ENCODE peak calls at places on chromosome 6, in six cellular contexts. E is IMR-90, L is neuronal stem cell, O is H9, T is mesendoderm, H is trophoblast cell. C is an unnamed sample.

GRCh38 chr6:385614-386013 is 5.9 kb upstream of the IRF4 start:
- DNase-seq in E (no peak), L (no peak), O (no peak), T (no peak), H (no peak), C (no peak)

GRCh38 chr6:21115111-21115510 is 478.4 kb upstream of the SOX4 start:
- DNase-seq in E (peak), L (no peak), O (no peak), T (no peak), H (no peak), C (no peak)

GRCh38 chr6:163031931-163032330 is 304.2 kb downstream of the PACRG start:
- DNase-seq in E (no peak), L (no peak), O (no peak), T (peak), H (no peak), C (no peak)

GRCh38 chr6:136922680-136922996 is 537 bp downstream of the SLC35D3 start:
- DNase-seq in E (no peak), L (no peak), O (no peak), T (no peak), H (no peak), C (no peak)

GRCh38 chr6:35810831-35811698 is 5.9 kb downstream of the LHFPL5 start:
- DNase-seq in E (peak), L (no peak), O (no peak), T (no peak), H (no peak), C (peak)

GRCh38 chr6:125995972-125996580 is 9.7 kb downstream of the TRMT11 start:
- DNase-seq in E (peak), L (peak), O (peak), T (peak), H (peak), C (peak)

GRCh38 chr6:93417421-93417996 is 1.9 kb downstream of the EPHA7 start:
- DNase-seq in E (no peak), L (peak), O (no peak), T (no peak), H (no peak), C (peak)

GRCh38 chr6:31609519-31610406 is 5.3 kb upstream of the AIF1 start:
- DNase-seq in E (no peak), L (no peak), O (no peak), T (no peak), H (no peak), C (no peak)

GRCh38 chr6:155177369-155177961 is 86.3 kb upstream of the CLDN20 start:
- DNase-seq in E (peak), L (peak), O (no peak), T (peak), H (peak), C (peak)

GRCh38 chr6:12350644-12351173 is 60.5 kb downstream of the EDN1 start:
- DNase-seq in E (no peak), L (no peak), O (no peak), T (no peak), H (no peak), C (no peak)

GRCh38 chr6:36720251-36721141 is 22.9 kb downstream of the RAB44 start:
- DNase-seq in E (no peak), L (no peak), O (no peak), T (no peak), H (no peak), C (no peak)

GRCh38 chr6:13886949-13887348 is 37.8 kb upstream of the RNF182 start:
- DNase-seq in E (no peak), L (no peak), O (no peak), T (no peak), H (no peak), C (no peak)

GRCh38 chr6:128250370-128251070 is 269.9 kb downstream of the PTPRK start:
- DNase-seq in E (no peak), L (no peak), O (no peak), T (no peak), H (no peak), C (no peak)

GRCh38 chr6:109411034-109411433 is 28.8 kb upstream of the CD164 start:
- DNase-seq in E (no peak), L (no peak), O (no peak), T (no peak), H (no peak), C (no peak)

GRCh38 chr6:133504761-133505160 is 263.6 kb downstream of the EYA4 start:
- DNase-seq in E (no peak), L (no peak), O (no peak), T (no peak), H (no peak), C (no peak)

GRCh38 chr6:36656441-36656840 is 22.1 kb upstream of the CDKN1A start:
- DNase-seq in E (no peak), L (no peak), O (no peak), T (peak), H (peak), C (no peak)

GRCh38 chr6:21382821-21383455 is 210.6 kb upstream of the SOX4 start:
- DNase-seq in E (no peak), L (no peak), O (no peak), T (no peak), H (no peak), C (no peak)

GRCh38 chr6:66949191-66949661 is 1242.2 kb upstream of the EYS start:
- DNase-seq in E (no peak), L (no peak), O (no peak), T (no peak), H (no peak), C (no peak)

GRCh38 chr6:4078830-4079471 is at the start of gene FAM217A:
- DNase-seq in E (no peak), L (no peak), O (peak), T (peak), H (no peak), C (no peak)

GRCh38 chr6:160733045-160733646 is 31.1 kb downstream of the PLG start:
- DNase-seq in E (peak), L (peak), O (peak), T (peak), H (peak), C (peak)

GRCh38 chr6:7100072-7100750 is 7.5 kb upstream of the RREB1 start:
- DNase-seq in E (no peak), L (no peak), O (no peak), T (no peak), H (no peak), C (no peak)
- H4K8ac ChIP-seq in E (no peak), L (no peak), O (no peak), T (no peak), H (no peak), C (no peak)

DNA sequence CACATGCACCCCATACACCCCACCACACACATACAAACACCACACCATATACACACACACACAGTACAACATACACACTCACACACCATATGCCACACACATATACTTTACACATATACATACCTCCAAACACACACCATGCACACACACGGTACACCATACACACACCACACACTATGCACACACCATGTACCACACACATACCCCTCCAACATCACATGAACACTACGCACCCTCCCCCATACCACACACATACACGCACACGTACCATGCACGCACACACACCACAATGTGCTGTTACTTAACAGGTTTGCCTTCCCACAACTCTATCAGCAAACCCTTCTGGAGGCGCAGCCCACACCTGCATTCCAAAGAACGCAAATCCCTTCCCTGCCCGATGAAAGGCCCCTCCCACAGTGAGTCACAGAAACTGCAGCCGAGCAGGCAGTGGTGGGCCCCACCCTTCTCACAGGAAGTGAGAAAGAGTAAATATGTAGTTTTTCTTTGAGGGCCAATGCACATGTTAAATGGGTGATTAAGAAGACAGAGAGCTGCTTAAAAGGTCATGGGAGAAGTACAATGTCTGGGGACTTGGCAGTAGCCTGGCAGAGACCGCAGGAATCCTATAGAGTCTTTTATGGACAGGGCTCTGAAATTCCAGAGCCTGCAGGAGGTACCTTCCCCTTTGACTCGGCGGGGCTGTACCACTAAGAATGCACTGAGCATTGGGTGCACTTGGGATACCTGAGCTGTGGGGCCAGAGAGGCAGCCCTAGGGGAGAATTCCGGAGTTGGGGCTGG is 34.1 kb upstream of the EZR start:
- DNase-seq in E (peak), L (peak), O (peak), T (peak), H (peak), C (peak)
- H3K23ac ChIP-seq in E (peak), L (no peak), O (peak), T (peak), H (peak), C (no peak)

DNA sequence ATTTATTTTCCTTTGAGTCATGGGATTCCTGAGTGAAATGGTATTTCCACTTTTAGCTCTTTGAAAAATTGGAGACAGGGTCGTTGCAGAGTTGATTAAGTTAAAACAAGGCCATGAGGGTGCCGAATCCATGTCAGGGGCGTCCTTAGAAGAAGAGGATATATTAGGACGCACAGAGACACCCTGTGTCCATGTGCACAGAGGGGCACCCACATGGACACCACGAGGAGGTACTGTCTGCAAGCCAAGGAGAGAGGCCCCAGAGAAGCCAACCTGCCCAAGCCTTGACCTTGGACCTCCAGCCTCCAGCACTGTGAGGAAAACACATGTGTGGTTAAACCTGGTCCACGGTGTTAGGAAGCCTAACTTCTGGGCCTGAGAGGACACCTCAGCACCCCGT is 113.9 kb upstream of the THBS2 start:
- DNase-seq in E (no peak), L (no peak), O (no peak), T (no peak), H (no peak), C (no peak)
- H4K8ac ChIP-seq in E (no peak), L (no peak), O (no peak), T (no peak), H (no peak), C (no peak)

GRCh38 chr6:167651251-167652041 is 175.3 kb upstream of the AFDN start:
- DNase-seq in E (no peak), L (no peak), O (no peak), T (no peak), H (no peak), C (no peak)
- H3K23ac ChIP-seq in E (no peak), L (peak), O (no peak), T (peak), H (peak), C (peak)

GRCh38 chr6:48071833-48072232 is 39.2 kb downstream of the PTCHD4 start:
- DNase-seq in E (no peak), L (no peak), O (no peak), T (no peak), H (no peak), C (no peak)

GRCh38 chr6:48074368-48074767 is 36.6 kb downstream of the PTCHD4 start:
- DNase-seq in E (no peak), L (no peak), O (no peak), T (peak), H (no peak), C (peak)

GRCh38 chr6:48067148-48067709 is 43.8 kb downstream of the PTCHD4 start:
- DNase-seq in E (no peak), L (no peak), O (no peak), T (no peak), H (peak), C (no peak)

GRCh38 chr6:48069280-48069679 is 41.7 kb downstream of the PTCHD4 start:
- DNase-seq in E (peak), L (no peak), O (peak), T (peak), H (no peak), C (peak)

DNA sequence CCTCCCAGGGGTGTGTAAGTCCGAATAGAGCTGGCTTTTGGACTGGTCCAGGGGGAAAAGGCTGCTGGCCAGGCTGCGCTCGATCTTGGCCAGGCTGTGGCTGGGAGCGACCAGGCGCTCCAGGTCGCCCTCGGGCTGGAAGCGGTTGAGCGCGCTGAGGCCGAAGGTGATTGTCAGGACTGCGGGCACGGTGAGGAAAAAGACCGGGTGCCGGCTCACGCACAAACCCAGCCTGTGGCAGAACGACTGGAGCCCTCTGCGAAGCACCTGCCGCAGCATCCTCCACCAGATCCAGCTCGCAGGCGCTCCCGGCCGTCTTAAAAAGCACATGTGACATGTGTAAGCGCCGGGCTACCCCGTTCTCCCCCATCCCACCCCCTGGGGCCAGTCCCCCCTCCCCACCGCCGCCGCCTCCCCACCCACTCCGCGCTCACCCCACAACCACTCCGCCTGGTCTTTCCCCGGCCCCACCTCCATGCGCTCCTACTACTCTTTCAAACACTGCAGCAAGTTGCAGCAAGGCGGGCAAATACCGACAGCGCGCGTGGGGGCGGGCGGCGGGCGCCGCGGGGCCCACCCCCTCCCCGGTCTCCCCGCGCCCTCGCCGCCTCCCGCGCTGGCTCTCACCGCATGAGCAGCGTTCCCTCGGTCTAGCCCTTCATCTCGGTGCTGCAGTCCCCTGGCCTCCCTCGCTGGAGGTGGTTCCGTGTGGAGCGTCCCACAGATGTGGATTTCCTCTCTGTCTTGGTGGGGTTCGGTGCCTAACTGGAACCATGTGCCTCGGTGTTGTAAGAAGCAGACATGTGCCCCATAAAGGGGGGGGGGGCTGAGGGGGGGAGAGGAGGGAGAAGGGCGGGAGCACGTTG is 42.4 kb downstream of the PTCHD4 start:
- DNase-seq in E (no peak), L (no peak), O (peak), T (peak), H (no peak), C (peak)
- H4K8ac ChIP-seq in E (no peak), L (no peak), O (no peak), T (no peak), H (no peak), C (no peak)

GRCh38 chr6:168926306-168926705 is 327.3 kb downstream of the THBS2 start:
- DNase-seq in E (no peak), L (no peak), O (no peak), T (no peak), H (no peak), C (no peak)
- H3K23ac ChIP-seq in E (no peak), L (peak), O (peak), T (peak), H (peak), C (no peak)

DNA sequence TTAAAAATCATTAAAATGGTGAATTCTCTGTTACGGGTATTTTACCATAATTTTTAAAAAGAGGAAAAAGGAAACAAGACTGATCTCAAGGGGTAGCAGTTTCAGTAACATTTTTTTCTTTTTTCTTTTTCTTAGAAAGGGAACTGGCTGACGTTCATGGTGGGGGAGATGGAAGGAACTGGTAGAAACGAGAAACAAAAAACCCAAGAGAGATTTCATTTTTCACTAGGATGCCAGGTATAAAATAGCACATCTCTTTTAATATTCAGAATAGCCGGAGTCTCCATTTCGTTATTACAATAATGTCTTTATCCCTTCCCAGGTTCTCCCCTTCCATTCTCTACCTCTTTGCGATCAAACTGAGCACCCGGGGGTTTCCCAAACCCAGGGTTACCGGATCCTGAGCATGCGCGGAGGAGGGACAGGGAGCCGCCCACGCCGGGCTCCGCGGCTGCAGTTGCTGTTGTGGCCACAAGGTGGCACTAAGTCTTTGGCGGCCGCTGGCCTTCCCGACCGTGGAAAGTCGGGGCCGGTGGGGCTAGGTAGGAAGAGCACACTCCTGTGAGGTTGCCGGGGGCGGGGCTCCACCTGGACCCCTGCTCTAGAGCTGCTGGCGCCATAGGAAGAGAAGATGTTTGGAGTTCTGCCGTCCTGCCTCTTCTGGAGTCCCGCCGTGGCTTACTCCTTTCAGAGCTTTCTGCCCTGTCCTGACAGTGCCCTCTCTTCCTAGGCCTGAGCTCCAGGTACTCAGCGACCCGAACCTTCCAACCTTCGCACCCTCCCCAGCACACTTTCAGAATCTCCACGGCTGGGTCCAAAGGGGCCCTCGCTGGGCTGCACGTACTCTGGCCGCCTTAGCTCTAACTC is 146.8 kb downstream of the SH3BGRL2 start:
- DNase-seq in E (peak), L (peak), O (peak), T (peak), H (peak), C (peak)
- H4K8ac ChIP-seq in E (no peak), L (no peak), O (no peak), T (no peak), H (peak), C (peak)

DNA sequence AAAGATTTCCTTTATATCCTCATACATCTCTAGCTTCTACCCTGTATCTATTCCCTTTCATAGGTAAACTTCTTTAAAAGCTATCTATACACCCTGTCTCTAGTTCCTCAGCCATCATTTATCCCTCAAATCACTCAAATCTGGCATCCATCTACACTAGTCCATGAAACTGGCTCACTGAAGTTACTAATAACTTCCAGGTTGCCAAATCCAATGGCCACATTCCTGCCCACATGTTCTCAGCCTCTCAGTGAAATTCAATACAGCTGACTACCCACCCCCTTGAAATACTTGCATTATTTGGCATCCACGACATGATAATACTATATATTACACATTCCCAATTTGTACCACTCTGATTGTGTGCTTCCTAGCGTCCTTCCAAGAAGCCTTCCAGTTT is 8.7 kb downstream of the REPS1 start:
- DNase-seq in E (peak), L (no peak), O (no peak), T (no peak), H (peak), C (no peak)
- H3K23ac ChIP-seq in E (no peak), L (no peak), O (no peak), T (no peak), H (no peak), C (no peak)